ENCODE peak calls at places on chromosomes 7 and 10, in five cellular contexts. One of them, this sample, is unnamed.

GRCh38 chr10:108592926-108593325 is 1330.4 kb downstream of the XPNPEP1 start:
- DNase-seq in Peyer's patch: no peak
- DNase-seq in astrocyte of the hippocampus: no peak
- DNase-seq in mesendoderm: no peak
- DNase-seq in RWPE1: no peak
- DNase-seq in this sample: no peak

GRCh38 chr7:2258661-2259365 is 16.8 kb downstream of the NUDT1 start:
- DNase-seq in Peyer's patch: no peak
- DNase-seq in astrocyte of the hippocampus: no peak
- DNase-seq in mesendoderm: no peak
- DNase-seq in RWPE1: no peak
- DNase-seq in this sample: no peak

GRCh38 chr10:93999401-93999851 is 5.7 kb downstream of the PLCE1 start:
- DNase-seq in Peyer's patch: no peak
- DNase-seq in astrocyte of the hippocampus: peak
- DNase-seq in mesendoderm: peak
- DNase-seq in RWPE1: no peak
- DNase-seq in this sample: peak

GRCh38 chr7:77266162-77266807 is 66.7 kb upstream of the FGL2 start:
- DNase-seq in Peyer's patch: no peak
- DNase-seq in astrocyte of the hippocampus: no peak
- DNase-seq in mesendoderm: no peak
- DNase-seq in RWPE1: no peak
- DNase-seq in this sample: no peak

GRCh38 chr7:20304366-20304765 is 26.3 kb upstream of the ITGB8 start:
- DNase-seq in Peyer's patch: no peak
- DNase-seq in astrocyte of the hippocampus: no peak
- DNase-seq in mesendoderm: peak
- DNase-seq in RWPE1: no peak
- DNase-seq in this sample: no peak

GRCh38 chr10:62590305-62590704 is 214.2 kb upstream of the ADO start:
- DNase-seq in Peyer's patch: no peak
- DNase-seq in astrocyte of the hippocampus: no peak
- DNase-seq in mesendoderm: no peak
- DNase-seq in RWPE1: no peak
- DNase-seq in this sample: no peak

GRCh38 chr10:45374451-45375052 is 536 bp downstream of the ALOX5 start:
- DNase-seq in Peyer's patch: peak
- DNase-seq in astrocyte of the hippocampus: peak
- DNase-seq in mesendoderm: peak
- DNase-seq in RWPE1: peak
- DNase-seq in this sample: peak

GRCh38 chr7:36154255-36155212 is 1.5 kb downstream of the EEPD1 start:
- DNase-seq in Peyer's patch: no peak
- DNase-seq in astrocyte of the hippocampus: no peak
- DNase-seq in mesendoderm: no peak
- DNase-seq in RWPE1: no peak
- DNase-seq in this sample: peak

GRCh38 chr7:148303295-148304013 is 287.1 kb upstream of the C7orf33 start:
- DNase-seq in Peyer's patch: no peak
- DNase-seq in astrocyte of the hippocampus: peak
- DNase-seq in mesendoderm: peak
- DNase-seq in RWPE1: peak
- DNase-seq in this sample: no peak

GRCh38 chr7:2032030-2032875 is 200.5 kb downstream of the MAD1L1 start:
- DNase-seq in Peyer's patch: peak
- DNase-seq in astrocyte of the hippocampus: peak
- DNase-seq in mesendoderm: peak
- DNase-seq in RWPE1: no peak
- DNase-seq in this sample: peak

GRCh38 chr10:5776150-5776880 is 36.9 kb downstream of the GDI2 start:
- DNase-seq in Peyer's patch: no peak
- DNase-seq in astrocyte of the hippocampus: peak
- DNase-seq in mesendoderm: peak
- DNase-seq in RWPE1: no peak
- DNase-seq in this sample: no peak

GRCh38 chr7:1662101-1662500 is 8.0 kb upstream of the ELFN1 start:
- DNase-seq in Peyer's patch: peak
- DNase-seq in astrocyte of the hippocampus: no peak
- DNase-seq in mesendoderm: no peak
- DNase-seq in RWPE1: no peak
- DNase-seq in this sample: peak

GRCh38 chr7:46229409-46229808 is 308.3 kb upstream of the IGFBP3 start:
- DNase-seq in Peyer's patch: no peak
- DNase-seq in astrocyte of the hippocampus: peak
- DNase-seq in mesendoderm: no peak
- DNase-seq in RWPE1: peak
- DNase-seq in this sample: no peak

GRCh38 chr7:82036146-82036886 is 266.5 kb upstream of the HGF start:
- DNase-seq in Peyer's patch: no peak
- DNase-seq in astrocyte of the hippocampus: peak
- DNase-seq in mesendoderm: no peak
- DNase-seq in RWPE1: no peak
- DNase-seq in this sample: no peak

This sample was measured in islet precursor cell.